ENCODE peak calls at places on chromosomes 3 and 15, in seven cellular contexts. W is osteoblast; E is endodermal cell; S is T1000; K is effector CD8-positive, alpha-beta T cell; H is stimulated activated CD8-positive, alpha-beta memory T cell treated with anti-CD3 and anti-CD28 coated beads, Interleukin-7, amount 100 ng/mL, for 24 hours; I is activated gamma-delta T cell treated with Interleukin-2 at 50 U/mL for 16 hours. R is an unnamed sample.

GRCh38 chr15:42825599-42825998 is 88.7 kb upstream of the CDAN1 start:
- DNase-seq in W (no peak), E (no peak), S (no peak), K (no peak), H (no peak), I (no peak), R (no peak)

GRCh38 chr15:79140846-79141570 is 50.4 kb upstream of the RASGRF1 start:
- DNase-seq in W (no peak), E (no peak), S (no peak), K (no peak), H (no peak), I (no peak), R (no peak)

GRCh38 chr3:197518794-197519451 is 36.8 kb downstream of the BDH1 start:
- DNase-seq in W (peak), E (peak), S (no peak), K (no peak), H (no peak), I (peak), R (no peak)

GRCh38 chr15:57506422-57506821 is 85.3 kb upstream of the MYZAP start:
- DNase-seq in W (peak), E (peak), S (no peak), K (no peak), H (no peak), I (no peak), R (no peak)

GRCh38 chr3:73472429-73472828 is 152.3 kb downstream of the PDZRN3 start:
- DNase-seq in W (no peak), E (no peak), S (no peak), K (no peak), H (no peak), I (no peak), R (no peak)

GRCh38 chr15:76163429-76164020 is 103.7 kb downstream of the TMEM266 start:
- DNase-seq in W (peak), E (no peak), S (no peak), K (no peak), H (no peak), I (no peak), R (no peak)

GRCh38 chr15:92682772-92683510 is 27.4 kb upstream of the FAM174B start:
- DNase-seq in W (no peak), E (no peak), S (no peak), K (no peak), H (no peak), I (no peak), R (no peak)

GRCh38 chr3:39907981-39908380 is 98.6 kb downstream of the MYRIP start:
- DNase-seq in W (no peak), E (no peak), S (no peak), K (no peak), H (no peak), I (no peak), R (no peak)

GRCh38 chr15:57382969-57383368 is 6.7 kb downstream of the CGNL1 start:
- DNase-seq in W (no peak), E (no peak), S (no peak), K (no peak), H (no peak), I (no peak), R (no peak)

GRCh38 chr3:146166450-146167222 is 5.7 kb upstream of the PLOD2 start:
- DNase-seq in W (no peak), E (no peak), S (peak), K (no peak), H (no peak), I (no peak), R (no peak)

GRCh38 chr15:41233367-41233771 is 2.3 kb downstream of the CHP1 start:
- DNase-seq in W (peak), E (no peak), S (no peak), K (no peak), H (no peak), I (no peak), R (no peak)